ENCODE peak calls at places on chromosomes 13 and 19, in seven cellular contexts. One of them, this sample, is unnamed.

GRCh38 chr19:17281391-17282304 is at the start of gene ANKLE1:
- DNase-seq in A673: peak
- DNase-seq in type B pancreatic cell: no peak
- DNase-seq in K562: peak
- DNase-seq in stimulated activated CD4-positive, alpha-beta T cell treated with anti-CD3 and anti-CD28 coated beads, Interleukin-4, amount 100 ng/mL, for 48 hours: peak
- DNase-seq in anterior cingulate cortex: peak
- DNase-seq in GM20000: peak
- DNase-seq in this sample: no peak

GRCh38 chr13:83450586-83450985 is 431.7 kb downstream of the SLITRK1 start:
- DNase-seq in A673: no peak
- DNase-seq in type B pancreatic cell: no peak
- DNase-seq in K562: no peak
- DNase-seq in stimulated activated CD4-positive, alpha-beta T cell treated with anti-CD3 and anti-CD28 coated beads, Interleukin-4, amount 100 ng/mL, for 48 hours: no peak
- DNase-seq in anterior cingulate cortex: no peak
- DNase-seq in GM20000: no peak
- DNase-seq in this sample: no peak

GRCh38 chr19:5621945-5622464 is 571 bp downstream of the SAFB2 start:
- DNase-seq in A673: no peak
- DNase-seq in type B pancreatic cell: no peak
- DNase-seq in K562: peak
- DNase-seq in stimulated activated CD4-positive, alpha-beta T cell treated with anti-CD3 and anti-CD28 coated beads, Interleukin-4, amount 100 ng/mL, for 48 hours: no peak
- DNase-seq in anterior cingulate cortex: no peak
- DNase-seq in GM20000: no peak
- DNase-seq in this sample: no peak

GRCh38 chr19:51749979-51750378 is 1.7 kb downstream of the FPR1 start:
- DNase-seq in A673: no peak
- DNase-seq in type B pancreatic cell: no peak
- DNase-seq in K562: no peak
- DNase-seq in stimulated activated CD4-positive, alpha-beta T cell treated with anti-CD3 and anti-CD28 coated beads, Interleukin-4, amount 100 ng/mL, for 48 hours: no peak
- DNase-seq in anterior cingulate cortex: no peak
- DNase-seq in GM20000: no peak
- DNase-seq in this sample: no peak

GRCh38 chr13:29786698-29787097 is 63.7 kb downstream of the UBL3 start:
- DNase-seq in A673: no peak
- DNase-seq in type B pancreatic cell: no peak
- DNase-seq in K562: no peak
- DNase-seq in stimulated activated CD4-positive, alpha-beta T cell treated with anti-CD3 and anti-CD28 coated beads, Interleukin-4, amount 100 ng/mL, for 48 hours: no peak
- DNase-seq in anterior cingulate cortex: no peak
- DNase-seq in GM20000: no peak
- DNase-seq in this sample: no peak

GRCh38 chr19:14433454-14434156 is 499 bp downstream of the PKN1 start:
- DNase-seq in A673: no peak
- DNase-seq in type B pancreatic cell: no peak
- DNase-seq in K562: no peak
- DNase-seq in stimulated activated CD4-positive, alpha-beta T cell treated with anti-CD3 and anti-CD28 coated beads, Interleukin-4, amount 100 ng/mL, for 48 hours: no peak
- DNase-seq in anterior cingulate cortex: no peak
- DNase-seq in GM20000: peak
- DNase-seq in this sample: peak

GRCh38 chr13:23828866-23829265 is 60.3 kb downstream of the MIPEP start:
- DNase-seq in A673: no peak
- DNase-seq in type B pancreatic cell: no peak
- DNase-seq in K562: no peak
- DNase-seq in stimulated activated CD4-positive, alpha-beta T cell treated with anti-CD3 and anti-CD28 coated beads, Interleukin-4, amount 100 ng/mL, for 48 hours: no peak
- DNase-seq in anterior cingulate cortex: no peak
- DNase-seq in GM20000: no peak
- DNase-seq in this sample: no peak

GRCh38 chr19:40920300-40921004 is 38.4 kb upstream of the CYP2A7 start:
- DNase-seq in A673: no peak
- DNase-seq in type B pancreatic cell: no peak
- DNase-seq in K562: no peak
- DNase-seq in stimulated activated CD4-positive, alpha-beta T cell treated with anti-CD3 and anti-CD28 coated beads, Interleukin-4, amount 100 ng/mL, for 48 hours: no peak
- DNase-seq in anterior cingulate cortex: no peak
- DNase-seq in GM20000: no peak
- DNase-seq in this sample: no peak

GRCh38 chr13:110472904-110473563 is 88.5 kb downstream of the RAB20 start:
- DNase-seq in A673: no peak
- DNase-seq in type B pancreatic cell: no peak
- DNase-seq in K562: no peak
- DNase-seq in stimulated activated CD4-positive, alpha-beta T cell treated with anti-CD3 and anti-CD28 coated beads, Interleukin-4, amount 100 ng/mL, for 48 hours: no peak
- DNase-seq in anterior cingulate cortex: no peak
- DNase-seq in GM20000: no peak
- DNase-seq in this sample: no peak

GRCh38 chr13:95745752-95746151 is 68.8 kb downstream of the DNAJC3 start:
- DNase-seq in A673: peak
- DNase-seq in type B pancreatic cell: no peak
- DNase-seq in K562: no peak
- DNase-seq in stimulated activated CD4-positive, alpha-beta T cell treated with anti-CD3 and anti-CD28 coated beads, Interleukin-4, amount 100 ng/mL, for 48 hours: no peak
- DNase-seq in anterior cingulate cortex: no peak
- DNase-seq in GM20000: no peak
- DNase-seq in this sample: no peak

This sample was measured in NCI-H345.